ENCODE peak calls at places on chromosomes 4 and X, in seven cellular contexts. One of them, this sample, is unnamed.

GRCh38 chr4:19130836-19131235 is 1109.3 kb upstream of the LCORL start:
- DNase-seq in heart right ventricle: no peak
- DNase-seq in psoas muscle: no peak
- DNase-seq in mammary epithelial cell: peak; percentile 1
- DNase-seq in Panc1: no peak
- DNase-seq in left lung: no peak
- DNase-seq in sigmoid colon: no peak
- DNase-seq in this sample: no peak

GRCh38 chrX:40468033-40468979 is 112.5 kb upstream of the ATP6AP2 start:
- DNase-seq in heart right ventricle: peak; percentile 16
- DNase-seq in psoas muscle: no peak
- DNase-seq in mammary epithelial cell: peak; percentile 69
- DNase-seq in Panc1: peak; percentile 2
- DNase-seq in left lung: no peak
- DNase-seq in sigmoid colon: peak; percentile 75
- DNase-seq in this sample: peak; percentile 55

GRCh38 chr4:110171981-110172380 is 26.4 kb downstream of the ELOVL6 start:
- DNase-seq in heart right ventricle: no peak
- DNase-seq in psoas muscle: no peak
- DNase-seq in mammary epithelial cell: no peak
- DNase-seq in Panc1: no peak
- DNase-seq in left lung: no peak
- DNase-seq in sigmoid colon: no peak
- DNase-seq in this sample: no peak

GRCh38 chrX:2935364-2935748 is 6.2 kb upstream of the ARSD start:
- DNase-seq in heart right ventricle: no peak
- DNase-seq in psoas muscle: no peak
- DNase-seq in mammary epithelial cell: no peak
- DNase-seq in Panc1: no peak
- DNase-seq in left lung: no peak
- DNase-seq in sigmoid colon: no peak
- DNase-seq in this sample: no peak

GRCh38 chrX:101668143-101668542 is 8.5 kb upstream of the ARMCX2 start:
- DNase-seq in heart right ventricle: no peak
- DNase-seq in psoas muscle: no peak
- DNase-seq in mammary epithelial cell: no peak
- DNase-seq in Panc1: no peak
- DNase-seq in left lung: no peak
- DNase-seq in sigmoid colon: no peak
- DNase-seq in this sample: no peak

GRCh38 chr4:105930696-105931095 is 35.4 kb downstream of the NPNT start:
- DNase-seq in heart right ventricle: no peak
- DNase-seq in psoas muscle: no peak
- DNase-seq in mammary epithelial cell: no peak
- DNase-seq in Panc1: no peak
- DNase-seq in left lung: no peak
- DNase-seq in sigmoid colon: no peak
- DNase-seq in this sample: no peak

GRCh38 chr4:10974371-10974770 is 289.8 kb upstream of the CLNK start:
- DNase-seq in heart right ventricle: no peak
- DNase-seq in psoas muscle: no peak
- DNase-seq in mammary epithelial cell: no peak
- DNase-seq in Panc1: no peak
- DNase-seq in left lung: no peak
- DNase-seq in sigmoid colon: no peak
- DNase-seq in this sample: no peak

GRCh38 chr4:10529256-10529890 is 72.1 kb upstream of the ZNF518B start:
- DNase-seq in heart right ventricle: no peak
- DNase-seq in psoas muscle: no peak
- DNase-seq in mammary epithelial cell: peak; percentile 63
- DNase-seq in Panc1: no peak
- DNase-seq in left lung: no peak
- DNase-seq in sigmoid colon: no peak
- DNase-seq in this sample: no peak

GRCh38 chr4:55941881-55942280 is 6.9 kb upstream of the CEP135 start:
- DNase-seq in heart right ventricle: no peak
- DNase-seq in psoas muscle: no peak
- DNase-seq in mammary epithelial cell: no peak
- DNase-seq in Panc1: no peak
- DNase-seq in left lung: no peak
- DNase-seq in sigmoid colon: no peak
- DNase-seq in this sample: no peak

GRCh38 chr4:66539745-66540144 is 869.5 kb upstream of the EPHA5 start:
- DNase-seq in heart right ventricle: no peak
- DNase-seq in psoas muscle: no peak
- DNase-seq in mammary epithelial cell: no peak
- DNase-seq in Panc1: no peak
- DNase-seq in left lung: no peak
- DNase-seq in sigmoid colon: no peak
- DNase-seq in this sample: no peak

GRCh38 chr4:175536852-175537453 is 275.1 kb downstream of the GPM6A start:
- DNase-seq in heart right ventricle: no peak
- DNase-seq in psoas muscle: no peak
- DNase-seq in mammary epithelial cell: peak; percentile 54
- DNase-seq in Panc1: peak; percentile 62
- DNase-seq in left lung: no peak
- DNase-seq in sigmoid colon: no peak
- DNase-seq in this sample: peak; percentile 39

GRCh38 chr4:93317571-93317970 is 511.0 kb upstream of the ATOH1 start:
- DNase-seq in heart right ventricle: no peak
- DNase-seq in psoas muscle: no peak
- DNase-seq in mammary epithelial cell: peak; percentile 9
- DNase-seq in Panc1: no peak
- DNase-seq in left lung: no peak
- DNase-seq in sigmoid colon: no peak
- DNase-seq in this sample: no peak

GRCh38 chrX:28773807-28774206 is 186.6 kb downstream of the IL1RAPL1 start:
- DNase-seq in heart right ventricle: no peak
- DNase-seq in psoas muscle: no peak
- DNase-seq in mammary epithelial cell: no peak
- DNase-seq in Panc1: no peak
- DNase-seq in left lung: no peak
- DNase-seq in sigmoid colon: no peak
- DNase-seq in this sample: no peak

GRCh38 chr4:187172340-187172761 is 448.7 kb upstream of the FAT1 start:
- DNase-seq in heart right ventricle: no peak
- DNase-seq in psoas muscle: no peak
- DNase-seq in mammary epithelial cell: no peak
- DNase-seq in Panc1: no peak
- DNase-seq in left lung: no peak
- DNase-seq in sigmoid colon: no peak
- DNase-seq in this sample: no peak

GRCh38 chr4:187174749-187175148 is 451.1 kb upstream of the FAT1 start:
- DNase-seq in heart right ventricle: no peak
- DNase-seq in psoas muscle: no peak
- DNase-seq in mammary epithelial cell: no peak
- DNase-seq in Panc1: no peak
- DNase-seq in left lung: no peak
- DNase-seq in sigmoid colon: no peak
- DNase-seq in this sample: no peak

GRCh38 chr4:187178084-187178483 is 454.4 kb upstream of the FAT1 start:
- DNase-seq in heart right ventricle: no peak
- DNase-seq in psoas muscle: no peak
- DNase-seq in mammary epithelial cell: no peak
- DNase-seq in Panc1: no peak
- DNase-seq in left lung: no peak
- DNase-seq in sigmoid colon: no peak
- DNase-seq in this sample: no peak

GRCh38 chr4:187176261-187176910 is 452.7 kb upstream of the FAT1 start:
- DNase-seq in heart right ventricle: no peak
- DNase-seq in psoas muscle: no peak
- DNase-seq in mammary epithelial cell: no peak
- DNase-seq in Panc1: no peak
- DNase-seq in left lung: no peak
- DNase-seq in sigmoid colon: no peak
- DNase-seq in this sample: no peak

DNA sequence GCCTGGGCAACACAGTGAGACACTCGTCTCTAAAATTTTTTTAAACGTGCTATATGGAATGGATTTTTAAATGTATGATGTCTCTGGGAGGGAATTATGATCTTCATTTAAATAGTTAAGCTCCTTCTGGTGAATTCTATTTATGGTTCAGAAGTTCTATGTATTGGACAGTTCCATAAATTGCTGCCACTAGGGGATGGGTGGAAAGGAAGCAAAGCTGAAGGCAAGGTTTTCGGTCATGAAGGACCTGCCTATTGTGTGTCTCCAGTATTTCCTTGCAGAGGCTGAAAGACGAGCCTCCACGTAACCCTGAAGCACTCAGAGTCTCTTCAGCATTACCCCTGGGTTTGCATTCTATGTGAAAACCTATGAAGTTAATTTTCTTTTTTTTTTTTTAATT is 451.5 kb upstream of the FAT1 start:
- DNase-seq in heart right ventricle: no peak
- DNase-seq in psoas muscle: no peak
- DNase-seq in mammary epithelial cell: no peak
- DNase-seq in Panc1: no peak
- DNase-seq in left lung: no peak
- DNase-seq in sigmoid colon: no peak
- DNase-seq in this sample: no peak
- TF ChIP-seq CTCF in heart right ventricle: no peak
- TF ChIP-seq CTCF in psoas muscle: no peak
- TF ChIP-seq CTCF in mammary epithelial cell: no peak
- TF ChIP-seq CTCF in Panc1: peak; percentile 22
- TF ChIP-seq CTCF in left lung: no peak
- TF ChIP-seq CTCF in sigmoid colon: no peak
- TF ChIP-seq CTCF in this sample: no peak

DNA sequence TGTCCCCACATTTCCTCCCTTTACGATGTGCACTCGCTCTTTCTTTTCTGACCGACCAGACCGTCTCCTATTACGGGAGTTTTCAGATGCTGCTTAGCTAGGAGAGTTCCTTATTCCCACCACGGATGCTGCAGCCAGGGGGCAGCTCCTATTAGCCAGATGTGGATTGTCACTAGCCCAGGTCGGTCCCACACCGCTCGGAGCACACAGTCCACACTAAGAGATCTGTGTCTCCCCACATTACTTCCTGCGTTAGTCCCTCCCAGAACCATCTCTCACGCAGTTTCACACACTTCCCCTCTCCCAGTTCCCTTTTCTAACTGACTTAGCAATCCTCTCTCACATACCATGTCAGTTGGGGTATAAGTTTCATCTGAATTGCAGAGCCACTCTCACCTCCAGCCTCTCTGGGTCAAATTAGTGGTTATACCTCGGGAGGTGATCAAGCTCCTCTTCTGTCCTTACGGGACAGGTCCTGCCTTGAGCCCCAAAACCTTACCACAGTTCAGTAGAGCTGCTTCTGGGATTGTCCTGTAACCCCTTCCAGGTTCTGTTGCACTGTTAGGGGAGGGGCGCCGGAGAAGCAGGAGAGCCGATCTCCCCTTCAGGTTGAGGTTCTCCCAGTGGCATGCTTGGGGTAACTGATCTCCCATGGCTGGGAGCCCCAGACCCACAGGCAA is 28.2 kb downstream of the SULT1E1 start:
- DNase-seq in heart right ventricle: peak; percentile 13
- DNase-seq in psoas muscle: no peak
- DNase-seq in mammary epithelial cell: no peak
- DNase-seq in Panc1: no peak
- DNase-seq in left lung: peak; percentile 80
- DNase-seq in sigmoid colon: no peak
- DNase-seq in this sample: no peak
- TF ChIP-seq CTCF in heart right ventricle: no peak
- TF ChIP-seq CTCF in psoas muscle: no peak
- TF ChIP-seq CTCF in mammary epithelial cell: no peak
- TF ChIP-seq CTCF in Panc1: no peak
- TF ChIP-seq CTCF in left lung: no peak
- TF ChIP-seq CTCF in sigmoid colon: no peak
- TF ChIP-seq CTCF in this sample: no peak

GRCh38 chr4:138522366-138522765 is 280.2 kb upstream of the SLC7A11 start:
- DNase-seq in heart right ventricle: no peak
- DNase-seq in psoas muscle: no peak
- DNase-seq in mammary epithelial cell: peak; percentile 30
- DNase-seq in Panc1: peak; percentile 5
- DNase-seq in left lung: no peak
- DNase-seq in sigmoid colon: no peak
- DNase-seq in this sample: peak; percentile 12
- TF ChIP-seq CTCF in heart right ventricle: no peak
- TF ChIP-seq CTCF in psoas muscle: peak; percentile 19
- TF ChIP-seq CTCF in mammary epithelial cell: peak; percentile 44
- TF ChIP-seq CTCF in Panc1: peak; percentile 47
- TF ChIP-seq CTCF in left lung: no peak
- TF ChIP-seq CTCF in sigmoid colon: no peak
- TF ChIP-seq CTCF in this sample: peak; percentile 46

GRCh38 chr4:4480205-4480604 is 61.6 kb downstream of the STX18 start:
- DNase-seq in heart right ventricle: no peak
- DNase-seq in psoas muscle: no peak
- DNase-seq in mammary epithelial cell: no peak
- DNase-seq in Panc1: no peak
- DNase-seq in left lung: no peak
- DNase-seq in sigmoid colon: no peak
- DNase-seq in this sample: no peak

GRCh38 chr4:4481394-4482000 is 60.4 kb downstream of the STX18 start:
- DNase-seq in heart right ventricle: no peak
- DNase-seq in psoas muscle: no peak
- DNase-seq in mammary epithelial cell: no peak
- DNase-seq in Panc1: no peak
- DNase-seq in left lung: no peak
- DNase-seq in sigmoid colon: no peak
- DNase-seq in this sample: no peak

GRCh38 chr4:4479366-4479765 is 62.5 kb downstream of the STX18 start:
- DNase-seq in heart right ventricle: no peak
- DNase-seq in psoas muscle: no peak
- DNase-seq in mammary epithelial cell: no peak
- DNase-seq in Panc1: no peak
- DNase-seq in left lung: no peak
- DNase-seq in sigmoid colon: no peak
- DNase-seq in this sample: no peak

GRCh38 chr4:4477796-4478195 is 64.1 kb downstream of the STX18 start:
- DNase-seq in heart right ventricle: no peak
- DNase-seq in psoas muscle: no peak
- DNase-seq in mammary epithelial cell: no peak
- DNase-seq in Panc1: no peak
- DNase-seq in left lung: no peak
- DNase-seq in sigmoid colon: no peak
- DNase-seq in this sample: no peak

DNA sequence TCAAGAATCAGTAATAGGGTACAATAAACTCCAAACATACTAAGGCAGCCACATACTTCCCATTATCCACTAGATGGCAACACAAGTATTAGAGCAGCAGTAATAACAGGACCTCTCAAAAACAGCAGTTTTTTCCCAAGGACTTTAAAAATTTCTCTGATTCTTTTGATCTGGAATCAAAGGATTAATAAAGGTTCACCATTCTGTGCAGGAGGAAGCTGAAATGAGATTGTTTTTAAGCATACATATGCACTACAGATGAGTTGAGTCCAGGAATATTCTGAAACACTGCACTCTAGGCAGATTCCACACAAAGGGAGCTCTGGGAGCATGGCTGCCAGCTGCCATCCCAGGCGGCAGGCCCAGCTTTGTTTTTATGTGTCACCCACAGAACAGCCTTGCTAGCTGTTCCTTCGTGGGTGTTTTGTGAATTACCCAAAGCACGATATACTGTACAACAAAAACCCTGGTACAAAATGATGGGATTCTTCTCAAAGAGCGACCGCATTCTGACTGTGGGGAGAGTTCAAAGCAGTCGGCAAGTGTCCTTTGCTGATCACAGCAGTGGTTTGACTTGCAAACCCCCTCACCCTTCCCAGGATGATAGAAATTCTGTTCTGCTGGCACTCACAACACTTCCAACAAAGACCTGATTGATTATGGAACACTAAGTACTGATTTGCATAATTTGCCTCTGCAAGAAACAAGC is 61.0 kb downstream of the STX18 start:
- DNase-seq in heart right ventricle: no peak
- DNase-seq in psoas muscle: no peak
- DNase-seq in mammary epithelial cell: no peak
- DNase-seq in Panc1: no peak
- DNase-seq in left lung: no peak
- DNase-seq in sigmoid colon: no peak
- DNase-seq in this sample: no peak
- TF ChIP-seq CTCF in heart right ventricle: no peak
- TF ChIP-seq CTCF in psoas muscle: peak; percentile 17
- TF ChIP-seq CTCF in mammary epithelial cell: peak; percentile 29
- TF ChIP-seq CTCF in Panc1: peak; percentile 55
- TF ChIP-seq CTCF in left lung: no peak
- TF ChIP-seq CTCF in sigmoid colon: peak; percentile 10
- TF ChIP-seq CTCF in this sample: no peak

This sample was measured in GM13977.